ENCODE peak calls at places on chromosome 5, in six cellular contexts. X is Peyer's patch, A is tibial artery, J is cardiac muscle cell, L is thyroid gland, P is HL-60. N is an unnamed sample.

GRCh38 chr5:72130342-72130741 is 23.1 kb downstream of the MAP1B start:
- DNase-seq in X (no peak), A (no peak), J (no peak), L (no peak), P (no peak), N (no peak)

GRCh38 chr5:107809201-107810034 is 138.7 kb upstream of the EFNA5 start:
- DNase-seq in X (no peak), A (no peak), J (no peak), L (no peak), P (no peak), N (no peak)

GRCh38 chr5:110785356-110785755 is 46.5 kb downstream of the SLC25A46 start:
- DNase-seq in X (no peak), A (no peak), J (peak; percentile 74), L (no peak), P (no peak), N (no peak)

GRCh38 chr5:10286552-10287227 is 21.0 kb downstream of the CMBL start:
- DNase-seq in X (no peak), A (no peak), J (no peak), L (no peak), P (no peak), N (no peak)

GRCh38 chr5:68409259-68409658 is 193.7 kb downstream of the PIK3R1 start:
- DNase-seq in X (no peak), A (no peak), J (no peak), L (no peak), P (no peak), N (no peak)

GRCh38 chr5:153523196-153523595 is 32.7 kb downstream of the GRIA1 start:
- DNase-seq in X (no peak), A (no peak), J (no peak), L (no peak), P (no peak), N (no peak)

GRCh38 chr5:43313854-43314457 is 744 bp upstream of the HMGCS1 start:
- DNase-seq in X (no peak), A (no peak), J (peak; percentile 59), L (peak; percentile 18), P (no peak), N (peak; percentile 45)

GRCh38 chr5:37717613-37718431 is 122.0 kb downstream of the GDNF start:
- DNase-seq in X (peak; percentile 69), A (no peak), J (peak; percentile 93), L (peak; percentile 17), P (no peak), N (peak; percentile 92)

GRCh38 chr5:109589983-109590382 is 99.7 kb upstream of the MAN2A1 start:
- DNase-seq in X (no peak), A (no peak), J (no peak), L (no peak), P (no peak), N (no peak)

GRCh38 chr5:91641730-91642350 is 258.7 kb upstream of the ARRDC3 start:
- DNase-seq in X (no peak), A (no peak), J (peak; percentile 59), L (no peak), P (no peak), N (no peak)

GRCh38 chr5:175850165-175850845 is 21.1 kb upstream of the CPLX2 start:
- DNase-seq in X (no peak), A (no peak), J (no peak), L (no peak), P (no peak), N (no peak)

GRCh38 chr5:180179399-180180197 is 29.4 kb downstream of the RASGEF1C start:
- DNase-seq in X (no peak), A (no peak), J (no peak), L (peak; percentile 27), P (no peak), N (no peak)

GRCh38 chr5:148012806-148013205 is 51.0 kb upstream of the SPINK5 start:
- DNase-seq in X (no peak), A (no peak), J (no peak), L (no peak), P (no peak), N (no peak)

GRCh38 chr5:178588769-178589168 is 1.4 kb downstream of the COL23A1 start:
- DNase-seq in X (no peak), A (no peak), J (no peak), L (no peak), P (no peak), N (no peak)
- H3K4me3 ChIP-seq in X (no peak overlapping the region), A (no peak overlapping the region), J (peak overlapping the region; percentile 56), L (peak overlapping the region; percentile 45), P (peak overlapping the region; percentile 76), N (no peak overlapping the region)

DNA sequence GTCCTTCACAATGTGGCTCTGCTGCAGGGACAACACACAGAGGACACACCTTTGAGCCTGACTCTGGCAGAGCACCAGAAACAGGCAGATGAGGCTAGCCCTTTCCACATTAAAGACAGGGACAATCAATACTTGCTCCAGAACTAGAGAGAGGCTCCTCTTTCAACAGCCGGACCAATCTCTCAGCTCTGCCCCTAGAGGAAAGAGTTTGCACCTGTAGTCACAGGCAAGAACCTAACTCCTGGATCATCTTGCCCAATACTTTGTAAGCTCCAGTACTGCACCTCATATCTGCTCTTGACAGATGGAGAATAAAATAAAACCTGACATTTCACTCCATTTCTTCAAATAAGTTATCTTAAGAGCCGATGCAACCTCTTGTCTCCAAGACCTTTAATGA is 52.1 kb downstream of the EPB41L4A start:
- DNase-seq in X (no peak), A (no peak), J (peak; percentile 11), L (no peak), P (no peak), N (peak; percentile 6)
- TF ChIP-seq CTCF in X (no peak), A (no peak), J (peak; percentile 33), L (no peak), P (no peak), N (no peak)

GRCh38 chr5:150138551-150139265 is 16.9 kb downstream of the PDGFRB start:
- DNase-seq in X (no peak), A (peak; percentile 95), J (peak; percentile 89), L (peak; percentile 63), P (no peak), N (peak; percentile 47)
- H3K4me3 ChIP-seq in X (no peak overlapping the region), A (peak overlapping the region; percentile 37), J (no peak overlapping the region), L (no peak overlapping the region), P (no peak overlapping the region), N (no peak overlapping the region)

GRCh38 chr5:35815089-35815936 is 41.4 kb upstream of the IL7R start:
- DNase-seq in X (no peak), A (no peak), J (peak; percentile 9), L (no peak), P (no peak), N (no peak)
- TF ChIP-seq CTCF in X (no peak), A (no peak), J (peak; percentile 30), L (no peak), P (peak; percentile 50), N (no peak)

GRCh38 chr5:81151546-81151945 is 81.6 kb upstream of the CKMT2 start:
- DNase-seq in X (no peak), A (no peak), J (peak; percentile 60), L (no peak), P (no peak), N (no peak)
- H3K4me3 ChIP-seq in X (no peak overlapping the region), A (no peak overlapping the region), J (no peak overlapping the region), L (no peak overlapping the region), P (no peak overlapping the region), N (no peak overlapping the region)

GRCh38 chr5:25858019-25858418 is 1180.4 kb downstream of the CDH9 start:
- DNase-seq in X (no peak), A (no peak), J (no peak), L (no peak), P (no peak), N (no peak)
- TF ChIP-seq CTCF in X (no peak), A (no peak), J (no peak), L (no peak), P (no peak), N (no peak)

GRCh38 chr5:77177576-77177975 is 32.9 kb upstream of the PDE8B start:
- DNase-seq in X (no peak), A (no peak), J (no peak), L (no peak), P (no peak), N (no peak)

GRCh38 chr5:77180167-77181081 is 30.1 kb upstream of the PDE8B start:
- DNase-seq in X (peak; percentile 68), A (peak; percentile 87), J (peak; percentile 9), L (peak; percentile 82), P (no peak), N (peak; percentile 58)

GRCh38 chr5:77176429-77176828 is 34.1 kb upstream of the PDE8B start:
- DNase-seq in X (no peak), A (no peak), J (no peak), L (no peak), P (no peak), N (no peak)

GRCh38 chr5:77181596-77182304 is 28.7 kb upstream of the PDE8B start:
- DNase-seq in X (no peak), A (peak; percentile 86), J (no peak), L (peak; percentile 84), P (no peak), N (no peak)

DNA sequence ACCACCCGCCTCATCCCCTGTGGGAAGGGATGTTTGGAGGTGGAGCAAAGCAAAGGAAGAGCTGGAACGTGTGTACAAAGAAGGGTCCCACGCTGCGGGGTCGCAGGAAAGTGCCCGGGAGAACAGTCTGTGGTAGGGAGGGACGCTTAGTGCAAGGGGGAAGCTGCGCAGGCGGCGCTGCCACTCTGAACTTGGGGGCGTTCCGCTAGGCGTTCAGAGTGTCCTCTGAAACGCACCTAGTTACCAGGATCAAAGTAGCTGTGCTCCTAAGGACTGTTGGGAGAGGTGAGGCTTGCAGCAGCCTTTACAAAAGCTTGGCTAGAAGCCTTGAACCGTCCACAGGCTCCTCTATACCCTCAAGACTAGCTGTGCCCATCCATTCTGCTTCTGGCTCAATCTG is 29.3 kb upstream of the PDE8B start:
- DNase-seq in X (no peak), A (no peak), J (no peak), L (peak; percentile 57), P (no peak), N (no peak)
- H3K4me3 ChIP-seq in X (peak overlapping the region; percentile 58), A (peak overlapping the region; percentile 54), J (no peak overlapping the region), L (peak overlapping the region; percentile 63), P (no peak overlapping the region), N (no peak overlapping the region)

GRCh38 chr5:44727100-44727499 is 81.6 kb upstream of the MRPS30 start:
- DNase-seq in X (no peak), A (no peak), J (no peak), L (no peak), P (no peak), N (no peak)

GRCh38 chr5:44729536-44729935 is 79.2 kb upstream of the MRPS30 start:
- DNase-seq in X (no peak), A (no peak), J (no peak), L (no peak), P (no peak), N (no peak)
- TF ChIP-seq CTCF in X (no peak), A (no peak), J (no peak), L (no peak), P (no peak), N (no peak)

DNA sequence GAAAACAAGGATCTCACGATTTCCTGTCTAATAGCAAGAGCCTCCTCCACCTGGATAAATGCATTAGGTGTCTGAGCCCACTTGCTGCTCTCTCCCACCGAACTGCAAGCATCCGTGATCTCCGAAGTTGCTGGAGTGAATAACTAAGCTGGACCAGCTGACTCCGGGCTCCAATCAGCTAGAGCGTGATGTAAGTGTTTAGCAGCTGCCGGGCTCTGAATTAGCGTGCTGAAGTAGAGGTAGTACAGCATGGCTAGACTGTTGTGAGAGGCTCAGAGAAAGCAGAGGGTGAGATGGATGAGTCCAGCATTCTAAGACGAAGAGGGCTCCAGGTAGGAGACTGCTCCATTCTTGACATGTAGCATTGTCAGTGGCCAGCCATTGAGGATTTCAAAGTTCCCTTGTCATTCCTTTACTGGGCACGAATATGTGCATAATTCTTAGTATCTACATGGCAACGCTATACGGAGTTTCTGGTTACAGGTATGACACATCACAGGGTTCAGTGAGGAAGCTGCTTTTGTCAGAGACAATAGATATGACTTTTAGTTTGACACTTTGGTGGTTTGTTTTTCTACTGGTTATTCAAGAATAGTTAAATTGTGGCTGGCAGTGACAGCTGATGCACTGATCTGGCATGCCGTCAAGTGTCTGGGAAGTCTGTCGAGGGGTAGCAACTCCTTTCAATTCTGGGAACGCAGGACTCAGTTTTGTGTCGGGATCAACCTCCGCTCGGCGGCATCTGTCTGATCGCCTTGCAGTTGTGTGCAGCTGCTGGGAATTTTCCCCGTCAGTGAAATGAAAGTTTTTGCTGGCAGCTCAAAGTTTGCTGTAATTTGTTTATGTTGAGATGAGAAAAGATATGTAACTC is 232.6 kb downstream of the MAST4 start:
- DNase-seq in X (peak; percentile 53), A (no peak), J (peak; percentile 82), L (peak; percentile 84), P (no peak), N (peak; percentile 69)
- H3K4me3 ChIP-seq in X (peak overlapping the region; percentile 41), A (peak overlapping the region; percentile 52), J (peak overlapping the region; percentile 48), L (peak overlapping the region; percentile 30), P (peak overlapping the region; percentile 24), N (no peak overlapping the region)

N was measured in mucosa of descending colon.